ENCODE peak calls at places on chromosomes 7 and 10, in six cellular contexts. C is HepG2, Y is SK-N-SH, H is GM12891, J is K562, D is GM12878. E is an unnamed sample.

GRCh38 chr7:108000875-108001758 is 1.8 kb downstream of the LAMB1 start:
- DNase-seq in C (no peak), Y (peak), H (no peak), J (no peak), D (no peak), E (no peak)

GRCh38 chr7:33108931-33109757 is at the start of gene RP9:
- DNase-seq in C (peak), Y (peak), H (peak), J (peak), D (no peak), E (peak)

GRCh38 chr7:75937958-75938786 is 23.2 kb downstream of the POR start:
- DNase-seq in C (no peak), Y (peak), H (no peak), J (peak), D (no peak), E (no peak)

GRCh38 chr7:143931739-143932138 is 3.3 kb upstream of the OR2F2 start:
- DNase-seq in C (no peak), Y (no peak), H (no peak), J (no peak), D (no peak), E (no peak)

GRCh38 chr7:101608772-101609713 is 20.1 kb downstream of the MYL10 start:
- DNase-seq in C (no peak), Y (no peak), H (no peak), J (no peak), D (no peak), E (no peak)

GRCh38 chr7:69110450-69111050 is 487.7 kb upstream of the AUTS2 start:
- DNase-seq in C (no peak), Y (no peak), H (no peak), J (no peak), D (no peak), E (no peak)

GRCh38 chr10:101228682-101229274 is 485 bp downstream of the LBX1 start:
- DNase-seq in C (no peak), Y (peak), H (no peak), J (no peak), D (no peak), E (no peak)

GRCh38 chr10:88042162-88043100 is 179.0 kb downstream of the PTEN start:
- DNase-seq in C (no peak), Y (peak), H (no peak), J (no peak), D (no peak), E (no peak)

GRCh38 chr7:96436880-96437279 is 115.0 kb upstream of the SLC25A13 start:
- DNase-seq in C (no peak), Y (no peak), H (no peak), J (no peak), D (no peak), E (no peak)

GRCh38 chr10:3902809-3903410 is 117.9 kb upstream of the KLF6 start:
- DNase-seq in C (no peak), Y (no peak), H (no peak), J (no peak), D (no peak), E (no peak)

DNA sequence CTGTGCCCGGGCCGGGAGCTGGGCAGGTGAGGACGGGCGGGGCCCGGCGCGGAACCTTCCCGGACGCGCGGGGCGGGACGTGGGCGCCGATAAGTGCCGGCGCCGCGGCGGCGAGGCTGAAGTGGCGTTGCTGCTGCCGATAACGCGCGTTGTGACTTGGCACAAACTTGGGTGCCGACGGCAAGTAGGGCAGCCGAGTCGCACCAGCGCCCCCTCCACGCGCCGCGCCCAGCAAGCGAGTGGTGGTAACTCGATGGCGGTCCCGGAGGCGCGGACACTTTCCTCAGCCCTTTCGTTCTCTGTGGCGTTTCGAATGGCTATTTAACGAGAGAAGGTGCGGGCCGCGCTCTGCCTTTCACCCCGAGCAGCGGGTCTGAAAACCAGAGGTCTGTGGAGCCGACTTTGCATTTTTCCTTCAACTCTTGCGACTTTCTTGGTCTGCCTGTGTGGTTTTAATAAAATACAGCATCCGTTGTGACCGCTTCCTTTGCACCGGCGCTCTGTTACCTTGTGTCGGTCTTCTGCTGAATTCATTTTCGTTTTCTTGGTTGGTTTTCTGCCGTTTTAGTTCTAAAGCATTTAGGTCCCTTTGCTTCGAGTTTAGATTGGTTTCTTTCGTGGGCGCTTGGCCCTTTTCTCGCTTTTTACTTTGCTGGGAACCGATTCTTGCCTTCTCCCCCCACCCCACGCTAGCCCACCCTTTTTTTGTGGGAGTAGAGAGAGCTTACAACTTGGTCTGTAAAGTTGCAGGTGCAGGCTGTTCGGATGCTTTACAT is 704 bp downstream of the STK17A start:
- DNase-seq in C (peak), Y (peak), H (no peak), J (no peak), D (no peak), E (no peak)
- TF ChIP-seq POLR2AphosphoS5 in C (no peak), Y (peak), H (peak), J (no peak), D (peak), E (peak)

GRCh38 chr7:51289608-51290370 is 26.8 kb downstream of the COBL start:
- DNase-seq in C (no peak), Y (no peak), H (no peak), J (no peak), D (no peak), E (no peak)

GRCh38 chr7:51295435-51296269 is 21.0 kb downstream of the COBL start:
- DNase-seq in C (no peak), Y (no peak), H (no peak), J (no peak), D (no peak), E (no peak)

GRCh38 chr7:51290702-51291290 is 25.8 kb downstream of the COBL start:
- DNase-seq in C (no peak), Y (no peak), H (no peak), J (no peak), D (no peak), E (no peak)

GRCh38 chr7:51288896-51289607 is 27.6 kb downstream of the COBL start:
- DNase-seq in C (no peak), Y (no peak), H (no peak), J (no peak), D (no peak), E (no peak)

DNA sequence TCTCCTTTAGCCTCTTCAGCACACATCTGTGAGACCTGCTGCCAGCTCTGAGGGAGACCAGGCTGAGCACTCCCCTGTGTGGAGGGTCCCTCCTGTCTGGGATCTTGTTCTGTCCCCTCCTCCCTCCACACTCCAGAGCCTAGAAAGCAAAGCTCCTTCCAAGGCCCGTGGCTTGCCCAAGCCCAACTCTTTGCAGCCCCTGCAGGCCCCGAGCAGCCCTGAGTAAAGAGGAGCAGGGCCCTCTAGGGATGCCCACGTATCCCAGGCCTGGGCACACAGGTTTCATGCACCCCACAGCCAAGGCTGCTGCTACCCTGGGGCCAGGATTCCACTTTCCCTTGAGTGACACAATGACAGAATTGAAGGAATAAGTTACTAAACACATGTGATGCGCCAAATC is 24.0 kb downstream of the COBL start:
- DNase-seq in C (no peak), Y (no peak), H (no peak), J (no peak), D (no peak), E (no peak)
- TF ChIP-seq TAF1 in C (no peak), Y (no peak), H (no peak), J (no peak), D (no peak), E (no peak)

DNA sequence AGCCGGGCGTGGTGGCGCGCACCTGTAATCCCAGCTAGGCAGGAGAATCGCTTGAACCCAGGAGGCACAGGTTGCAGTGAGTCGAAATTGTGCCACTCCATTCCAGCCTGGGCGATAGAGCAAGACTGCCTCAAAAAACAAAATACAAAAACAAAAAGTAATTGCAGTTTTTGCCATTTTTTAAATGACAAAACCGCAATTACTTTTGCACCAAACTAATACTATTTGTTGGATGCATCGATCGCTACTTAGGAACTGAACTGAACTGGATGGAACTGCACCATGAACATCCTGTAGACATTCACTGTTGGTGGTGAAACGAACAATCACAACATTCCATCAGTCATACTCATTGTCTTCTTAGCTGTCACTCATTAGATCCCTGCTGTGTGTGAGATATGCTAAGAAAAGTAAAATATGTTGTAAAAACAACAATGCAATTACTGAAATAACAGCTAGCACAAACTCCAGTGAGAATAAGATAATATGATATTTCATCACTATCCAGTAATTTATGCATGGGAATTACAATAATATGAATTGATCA is 341.2 kb downstream of the ACTR3B start:
- DNase-seq in C (no peak), Y (no peak), H (no peak), J (no peak), D (no peak), E (no peak)
- TF ChIP-seq POLR2AphosphoS5 in C (no peak), Y (no peak), H (no peak), J (no peak), D (no peak), E (no peak)

GRCh38 chr7:151925446-151926335 is 30.6 kb upstream of the GALNTL5 start:
- DNase-seq in C (no peak), Y (peak), H (no peak), J (peak), D (no peak), E (peak)
- TF ChIP-seq TAF1 in C (no peak), Y (no peak), H (no peak), J (no peak), D (no peak), E (no peak)

GRCh38 chr10:103616705-103617361 is 123.3 kb downstream of the NEURL1 start:
- DNase-seq in C (no peak), Y (no peak), H (no peak), J (no peak), D (no peak), E (no peak)
- TF ChIP-seq POLR2AphosphoS5 in C (no peak), Y (no peak), H (no peak), J (no peak), D (no peak), E (no peak)

GRCh38 chr10:111481271-111482073 is 404.6 kb downstream of the ADRA2A start:
- DNase-seq in C (peak), Y (no peak), H (no peak), J (no peak), D (no peak), E (no peak)
- TF ChIP-seq TAF1 in C (no peak), Y (no peak), H (no peak), J (no peak), D (no peak), E (no peak)

E was measured in GM12892.